ENCODE peak calls at places on chromosomes 6 and 20, in five cellular contexts. N is stimulated activated CD8-positive, alpha-beta memory T cell treated with anti-CD3 and anti-CD28 coated beads, Interleukin-7, amount 100 ng/mL, for 4 hours; U is HepG2; G is RPMI7951; O is naive thymus-derived CD8-positive, alpha-beta T cell. F is an unnamed sample.

GRCh38 chr20:37706298-37706697 is 12.5 kb downstream of the CTNNBL1 start:
- DNase-seq in N (no peak), U (no peak), G (no peak), O (no peak), F (no peak)

GRCh38 chr6:69791065-69791471 is 5.7 kb downstream of the LMBRD1 start:
- DNase-seq in N (no peak), U (no peak), G (no peak), O (no peak), F (no peak)

GRCh38 chr6:128725271-128726233 is 157.4 kb upstream of the LAMA2 start:
- DNase-seq in N (no peak), U (peak; percentile 39), G (peak; percentile 59), O (no peak), F (peak; percentile 44)

GRCh38 chr6:79718509-79719247 is 87.5 kb downstream of the SH3BGRL2 start:
- DNase-seq in N (no peak), U (no peak), G (no peak), O (no peak), F (peak; percentile 24)

GRCh38 chr6:14671261-14671681 is 553.7 kb downstream of the CD83 start:
- DNase-seq in N (no peak), U (no peak), G (peak; percentile 85), O (no peak), F (peak; percentile 47)

GRCh38 chr6:3456794-3457709 is at the start of gene SLC22A23:
- DNase-seq in N (peak; percentile 57), U (peak; percentile 56), G (peak; percentile 14), O (peak; percentile 66), F (peak; percentile 93)

GRCh38 chr20:17971571-17972013 is 2.8 kb downstream of the MGME1 start:
- DNase-seq in N (no peak), U (peak; percentile 80), G (peak; percentile 68), O (no peak), F (peak; percentile 49)

GRCh38 chr6:121436172-121436965 is 923 bp downstream of the GJA1 start:
- DNase-seq in N (no peak), U (no peak), G (no peak), O (no peak), F (no peak)

GRCh38 chr20:33647603-33648395 is 14.3 kb upstream of the C20orf144 start:
- DNase-seq in N (no peak), U (no peak), G (peak; percentile 75), O (no peak), F (peak; percentile 92)

GRCh38 chr6:109428889-109429477 is 11.4 kb downstream of the PPIL6 start:
- DNase-seq in N (no peak), U (no peak), G (peak; percentile 30), O (no peak), F (peak; percentile 46)

GRCh38 chr6:139418426-139419132 is 44.1 kb upstream of the CITED2 start:
- DNase-seq in N (no peak), U (no peak), G (no peak), O (no peak), F (no peak)

GRCh38 chr6:144400321-144400720 is 115.2 kb downstream of the UTRN start:
- DNase-seq in N (no peak), U (no peak), G (peak; percentile 13), O (no peak), F (no peak)

GRCh38 chr6:62999796-63000195 is 211.5 kb upstream of the FKBP1C start:
- DNase-seq in N (no peak), U (no peak), G (no peak), O (no peak), F (no peak)

GRCh38 chr6:92828786-92829185 is 590.6 kb downstream of the EPHA7 start:
- DNase-seq in N (no peak), U (no peak), G (no peak), O (no peak), F (no peak)

GRCh38 chr6:34239240-34239825 is 2.7 kb downstream of the HMGA1 start:
- DNase-seq in N (no peak), U (no peak), G (no peak), O (no peak), F (peak; percentile 2)

GRCh38 chr6:106973841-106974336 is 640 bp downstream of the CD24 start:
- DNase-seq in N (no peak), U (no peak), G (no peak), O (no peak), F (peak; percentile 39)

GRCh38 chr20:64106435-64106961 is 867 bp downstream of the NPBWR2 start:
- DNase-seq in N (no peak), U (no peak), G (no peak), O (no peak), F (no peak)

GRCh38 chr20:51029963-51030930 is 7.3 kb upstream of the KCNG1 start:
- DNase-seq in N (no peak), U (no peak), G (no peak), O (no peak), F (peak; percentile 75)

GRCh38 chr6:96460052-96460700 is 61.4 kb upstream of the UFL1 start:
- DNase-seq in N (no peak), U (no peak), G (no peak), O (no peak), F (no peak)

GRCh38 chr20:21725892-21726291 is 20.4 kb downstream of the PAX1 start:
- DNase-seq in N (no peak), U (no peak), G (no peak), O (no peak), F (no peak)